ENCODE peak calls at places on chromosomes 1 and 21, in seven cellular contexts. One of them, this sample, is unnamed.

GRCh38 chr21:17793675-17794123 is 25.5 kb downstream of the C21orf91 start:
- DNase-seq in EL: peak
- DNase-seq in thoracic aorta: no peak
- DNase-seq in mucosa of descending colon: no peak
- DNase-seq in effector memory CD8-positive, alpha-beta T cell: peak
- DNase-seq in Peyer's patch: no peak
- DNase-seq in activated T-helper 9 cell treated with anti-CD3 and anti-CD28 coated beads, Interleukin-2, amount 50 U/mL, for 16 hours: no peak
- DNase-seq in this sample: peak

GRCh38 chr1:66160719-66161118 is 368.0 kb downstream of the PDE4B start:
- DNase-seq in mucosa of descending colon: no peak
- DNase-seq in activated T-helper 9 cell treated with anti-CD3 and anti-CD28 coated beads, Interleukin-2, amount 50 U/mL, for 16 hours: no peak
- DNase-seq in thoracic aorta: no peak
- DNase-seq in EL: no peak
- DNase-seq in Peyer's patch: no peak
- DNase-seq in effector memory CD8-positive, alpha-beta T cell: no peak
- DNase-seq in this sample: no peak

GRCh38 chr1:184806296-184806721 is 51.7 kb upstream of the EDEM3 start:
- DNase-seq in Peyer's patch: no peak
- DNase-seq in activated T-helper 9 cell treated with anti-CD3 and anti-CD28 coated beads, Interleukin-2, amount 50 U/mL, for 16 hours: no peak
- DNase-seq in EL: no peak
- DNase-seq in mucosa of descending colon: no peak
- DNase-seq in effector memory CD8-positive, alpha-beta T cell: no peak
- DNase-seq in thoracic aorta: no peak
- DNase-seq in this sample: no peak

GRCh38 chr1:156616463-156616862 is 2.8 kb upstream of the HAPLN2 start:
- DNase-seq in effector memory CD8-positive, alpha-beta T cell: no peak
- DNase-seq in thoracic aorta: no peak
- DNase-seq in Peyer's patch: no peak
- DNase-seq in activated T-helper 9 cell treated with anti-CD3 and anti-CD28 coated beads, Interleukin-2, amount 50 U/mL, for 16 hours: no peak
- DNase-seq in mucosa of descending colon: no peak
- DNase-seq in EL: peak
- DNase-seq in this sample: peak

GRCh38 chr1:66542811-66543767 is 9.1 kb downstream of the SGIP1 start:
- DNase-seq in thoracic aorta: peak
- DNase-seq in Peyer's patch: peak
- DNase-seq in activated T-helper 9 cell treated with anti-CD3 and anti-CD28 coated beads, Interleukin-2, amount 50 U/mL, for 16 hours: no peak
- DNase-seq in effector memory CD8-positive, alpha-beta T cell: no peak
- DNase-seq in EL: peak
- DNase-seq in mucosa of descending colon: peak
- DNase-seq in this sample: peak

GRCh38 chr1:21434394-21434793 is 5.5 kb upstream of the NBPF3 start:
- DNase-seq in EL: no peak
- DNase-seq in Peyer's patch: no peak
- DNase-seq in activated T-helper 9 cell treated with anti-CD3 and anti-CD28 coated beads, Interleukin-2, amount 50 U/mL, for 16 hours: no peak
- DNase-seq in thoracic aorta: no peak
- DNase-seq in effector memory CD8-positive, alpha-beta T cell: no peak
- DNase-seq in mucosa of descending colon: no peak
- DNase-seq in this sample: no peak

GRCh38 chr1:172185206-172185605 is 235.3 kb upstream of the C1orf105 start:
- DNase-seq in Peyer's patch: no peak
- DNase-seq in EL: no peak
- DNase-seq in effector memory CD8-positive, alpha-beta T cell: no peak
- DNase-seq in mucosa of descending colon: no peak
- DNase-seq in thoracic aorta: no peak
- DNase-seq in activated T-helper 9 cell treated with anti-CD3 and anti-CD28 coated beads, Interleukin-2, amount 50 U/mL, for 16 hours: no peak
- DNase-seq in this sample: peak

GRCh38 chr1:121558514-121558913 is 373.7 kb downstream of the SRGAP2C start:
- DNase-seq in mucosa of descending colon: peak
- DNase-seq in effector memory CD8-positive, alpha-beta T cell: no peak
- DNase-seq in activated T-helper 9 cell treated with anti-CD3 and anti-CD28 coated beads, Interleukin-2, amount 50 U/mL, for 16 hours: no peak
- DNase-seq in EL: peak
- DNase-seq in thoracic aorta: no peak
- DNase-seq in Peyer's patch: no peak
- DNase-seq in this sample: peak

GRCh38 chr21:42377211-42377950 is 11.0 kb upstream of the TFF1 start:
- DNase-seq in thoracic aorta: no peak
- DNase-seq in mucosa of descending colon: no peak
- DNase-seq in activated T-helper 9 cell treated with anti-CD3 and anti-CD28 coated beads, Interleukin-2, amount 50 U/mL, for 16 hours: no peak
- DNase-seq in EL: no peak
- DNase-seq in effector memory CD8-positive, alpha-beta T cell: no peak
- DNase-seq in Peyer's patch: peak
- DNase-seq in this sample: no peak

GRCh38 chr21:35398366-35398982 is 349.4 kb upstream of the RUNX1 start:
- DNase-seq in EL: no peak
- DNase-seq in effector memory CD8-positive, alpha-beta T cell: no peak
- DNase-seq in activated T-helper 9 cell treated with anti-CD3 and anti-CD28 coated beads, Interleukin-2, amount 50 U/mL, for 16 hours: no peak
- DNase-seq in Peyer's patch: no peak
- DNase-seq in mucosa of descending colon: no peak
- DNase-seq in thoracic aorta: no peak
- DNase-seq in this sample: peak

GRCh38 chr1:15923241-15923640 is 52.7 kb downstream of the ZBTB17 start:
- DNase-seq in effector memory CD8-positive, alpha-beta T cell: no peak
- DNase-seq in EL: peak
- DNase-seq in thoracic aorta: no peak
- DNase-seq in activated T-helper 9 cell treated with anti-CD3 and anti-CD28 coated beads, Interleukin-2, amount 50 U/mL, for 16 hours: no peak
- DNase-seq in Peyer's patch: no peak
- DNase-seq in mucosa of descending colon: no peak
- DNase-seq in this sample: peak

GRCh38 chr1:84298336-84298687 is 3.2 kb upstream of the SAMD13 start:
- DNase-seq in mucosa of descending colon: peak
- DNase-seq in EL: peak
- DNase-seq in effector memory CD8-positive, alpha-beta T cell: peak
- DNase-seq in Peyer's patch: peak
- DNase-seq in activated T-helper 9 cell treated with anti-CD3 and anti-CD28 coated beads, Interleukin-2, amount 50 U/mL, for 16 hours: peak
- DNase-seq in thoracic aorta: peak
- DNase-seq in this sample: peak

GRCh38 chr1:203338335-203339036 is 12.4 kb downstream of the FMOD start:
- DNase-seq in mucosa of descending colon: peak
- DNase-seq in activated T-helper 9 cell treated with anti-CD3 and anti-CD28 coated beads, Interleukin-2, amount 50 U/mL, for 16 hours: peak
- DNase-seq in effector memory CD8-positive, alpha-beta T cell: peak
- DNase-seq in thoracic aorta: no peak
- DNase-seq in EL: peak
- DNase-seq in Peyer's patch: peak
- DNase-seq in this sample: peak

GRCh38 chr1:154208677-154209390 is 2.7 kb upstream of the CFAP141 start:
- DNase-seq in Peyer's patch: no peak
- DNase-seq in thoracic aorta: no peak
- DNase-seq in mucosa of descending colon: no peak
- DNase-seq in activated T-helper 9 cell treated with anti-CD3 and anti-CD28 coated beads, Interleukin-2, amount 50 U/mL, for 16 hours: no peak
- DNase-seq in EL: no peak
- DNase-seq in effector memory CD8-positive, alpha-beta T cell: no peak
- DNase-seq in this sample: no peak

GRCh38 chr1:161216945-161217712 is 2.0 kb downstream of the FCER1G start:
- DNase-seq in EL: peak
- DNase-seq in thoracic aorta: no peak
- DNase-seq in effector memory CD8-positive, alpha-beta T cell: no peak
- DNase-seq in Peyer's patch: no peak
- DNase-seq in activated T-helper 9 cell treated with anti-CD3 and anti-CD28 coated beads, Interleukin-2, amount 50 U/mL, for 16 hours: no peak
- DNase-seq in mucosa of descending colon: no peak
- DNase-seq in this sample: peak

GRCh38 chr1:15245593-15246325 is 1.3 kb upstream of the FHAD1 start:
- DNase-seq in thoracic aorta: no peak
- DNase-seq in activated T-helper 9 cell treated with anti-CD3 and anti-CD28 coated beads, Interleukin-2, amount 50 U/mL, for 16 hours: no peak
- DNase-seq in mucosa of descending colon: no peak
- DNase-seq in Peyer's patch: no peak
- DNase-seq in effector memory CD8-positive, alpha-beta T cell: no peak
- DNase-seq in EL: peak
- DNase-seq in this sample: peak

GRCh38 chr21:25329227-25329626 is 278.1 kb downstream of the MRPL39 start:
- DNase-seq in mucosa of descending colon: no peak
- DNase-seq in activated T-helper 9 cell treated with anti-CD3 and anti-CD28 coated beads, Interleukin-2, amount 50 U/mL, for 16 hours: no peak
- DNase-seq in thoracic aorta: no peak
- DNase-seq in effector memory CD8-positive, alpha-beta T cell: no peak
- DNase-seq in EL: peak
- DNase-seq in Peyer's patch: no peak
- DNase-seq in this sample: peak

GRCh38 chr1:198007011-198007410 is 89.8 kb downstream of the LHX9 start:
- DNase-seq in Peyer's patch: no peak
- DNase-seq in mucosa of descending colon: no peak
- DNase-seq in thoracic aorta: no peak
- DNase-seq in EL: no peak
- DNase-seq in effector memory CD8-positive, alpha-beta T cell: no peak
- DNase-seq in activated T-helper 9 cell treated with anti-CD3 and anti-CD28 coated beads, Interleukin-2, amount 50 U/mL, for 16 hours: no peak
- DNase-seq in this sample: no peak

GRCh38 chr1:219041819-219042218 is 131.9 kb upstream of the LYPLAL1 start:
- DNase-seq in thoracic aorta: no peak
- DNase-seq in effector memory CD8-positive, alpha-beta T cell: no peak
- DNase-seq in activated T-helper 9 cell treated with anti-CD3 and anti-CD28 coated beads, Interleukin-2, amount 50 U/mL, for 16 hours: no peak
- DNase-seq in EL: peak
- DNase-seq in mucosa of descending colon: no peak
- DNase-seq in Peyer's patch: no peak
- DNase-seq in this sample: peak

GRCh38 chr1:62869217-62869754 is 85.4 kb downstream of the ATG4C start:
- DNase-seq in effector memory CD8-positive, alpha-beta T cell: no peak
- DNase-seq in thoracic aorta: no peak
- DNase-seq in Peyer's patch: no peak
- DNase-seq in activated T-helper 9 cell treated with anti-CD3 and anti-CD28 coated beads, Interleukin-2, amount 50 U/mL, for 16 hours: no peak
- DNase-seq in EL: no peak
- DNase-seq in mucosa of descending colon: no peak
- DNase-seq in this sample: no peak

GRCh38 chr1:166875302-166875733 is 746 bp downstream of the TADA1 start:
- DNase-seq in mucosa of descending colon: no peak
- DNase-seq in thoracic aorta: no peak
- DNase-seq in activated T-helper 9 cell treated with anti-CD3 and anti-CD28 coated beads, Interleukin-2, amount 50 U/mL, for 16 hours: no peak
- DNase-seq in EL: no peak
- DNase-seq in effector memory CD8-positive, alpha-beta T cell: no peak
- DNase-seq in Peyer's patch: no peak
- DNase-seq in this sample: no peak

GRCh38 chr1:109624215-109625010 is 4.8 kb downstream of the AMPD2 start:
- DNase-seq in activated T-helper 9 cell treated with anti-CD3 and anti-CD28 coated beads, Interleukin-2, amount 50 U/mL, for 16 hours: no peak
- DNase-seq in EL: no peak
- DNase-seq in Peyer's patch: no peak
- DNase-seq in mucosa of descending colon: no peak
- DNase-seq in thoracic aorta: no peak
- DNase-seq in effector memory CD8-positive, alpha-beta T cell: no peak
- DNase-seq in this sample: no peak

GRCh38 chr1:199907361-199907760 is 120.1 kb upstream of the NR5A2 start:
- DNase-seq in effector memory CD8-positive, alpha-beta T cell: no peak
- DNase-seq in activated T-helper 9 cell treated with anti-CD3 and anti-CD28 coated beads, Interleukin-2, amount 50 U/mL, for 16 hours: no peak
- DNase-seq in EL: no peak
- DNase-seq in Peyer's patch: no peak
- DNase-seq in mucosa of descending colon: no peak
- DNase-seq in thoracic aorta: no peak
- DNase-seq in this sample: no peak

GRCh38 chr21:44800971-44801467 is 601 bp downstream of the UBE2G2 start:
- DNase-seq in EL: peak
- DNase-seq in effector memory CD8-positive, alpha-beta T cell: peak
- DNase-seq in activated T-helper 9 cell treated with anti-CD3 and anti-CD28 coated beads, Interleukin-2, amount 50 U/mL, for 16 hours: no peak
- DNase-seq in Peyer's patch: no peak
- DNase-seq in mucosa of descending colon: no peak
- DNase-seq in thoracic aorta: no peak
- DNase-seq in this sample: peak

GRCh38 chr1:55215194-55216021 is at the start of gene USP24:
- DNase-seq in effector memory CD8-positive, alpha-beta T cell: peak
- DNase-seq in thoracic aorta: no peak
- DNase-seq in mucosa of descending colon: peak
- DNase-seq in EL: peak
- DNase-seq in activated T-helper 9 cell treated with anti-CD3 and anti-CD28 coated beads, Interleukin-2, amount 50 U/mL, for 16 hours: peak
- DNase-seq in Peyer's patch: peak
- DNase-seq in this sample: peak

This sample was measured in EH.